ENCODE peak calls at places on chromosomes 12 and 14, in seven cellular contexts. A is fibroblast of the aortic adventitia, O is ovary, X is epithelial cell of esophagus, R is GM13977, P is GM12864, Z is OCI-LY7. U is an unnamed sample.

GRCh38 chr12:107844312-107844921 is 69.9 kb downstream of the ASCL4 start:
- DNase-seq in A (no peak), O (no peak), X (no peak), P (no peak), Z (no peak), R (no peak), U (peak)

GRCh38 chr12:62866451-62867082 is 68.4 kb downstream of the PPM1H start:
- DNase-seq in P (no peak), O (no peak), A (peak), R (no peak), X (peak), Z (no peak), U (no peak)

GRCh38 chr12:106790020-106790419 is 15.5 kb downstream of the RIC8B start:
- DNase-seq in R (no peak), P (no peak), Z (peak), X (no peak), A (no peak), O (no peak), U (no peak)

GRCh38 chr12:47391566-47391965 is 311.8 kb upstream of the AMIGO2 start:
- DNase-seq in X (no peak), A (no peak), P (no peak), R (no peak), O (no peak), Z (no peak), U (no peak)

GRCh38 chr14:77208266-77208978 is 26.8 kb downstream of the TMEM63C start:
- DNase-seq in X (peak), A (peak), R (peak), Z (peak), O (peak), P (no peak), U (peak)

GRCh38 chr12:60803147-60803546 is 1207.3 kb downstream of the SLC16A7 start:
- DNase-seq in O (no peak), X (no peak), R (no peak), Z (no peak), A (no peak), P (no peak), U (no peak)

GRCh38 chr12:50922820-50923219 is 29.5 kb upstream of the HIGD1C start:
- DNase-seq in X (no peak), A (peak), Z (no peak), O (no peak), P (no peak), R (no peak), U (no peak)

GRCh38 chr14:102295301-102295700 is 9.7 kb downstream of the MOK start:
- DNase-seq in Z (no peak), A (peak), O (no peak), R (no peak), P (no peak), X (no peak), U (no peak)

GRCh38 chr12:42696424-42697149 is 107.0 kb upstream of the PRICKLE1 start:
- DNase-seq in A (peak), Z (no peak), O (peak), P (no peak), R (no peak), X (no peak), U (no peak)

GRCh38 chr12:71135077-71135811 is 22.6 kb downstream of the TSPAN8 start:
- DNase-seq in A (no peak), R (no peak), X (no peak), O (no peak), P (no peak), Z (no peak), U (no peak)

GRCh38 chr12:68479832-68480291 is 130.8 kb upstream of the RAP1B start:
- DNase-seq in O (no peak), Z (no peak), X (peak), P (no peak), A (no peak), R (no peak), U (no peak)

GRCh38 chr12:40226652-40227051 is 1.9 kb downstream of the LRRK2 start:
- DNase-seq in R (no peak), P (no peak), X (peak), Z (peak), A (peak), O (peak), U (no peak)

GRCh38 chr14:70096866-70097265 is 91.9 kb downstream of the SLC8A3 start:
- DNase-seq in P (no peak), A (no peak), Z (no peak), O (no peak), R (no peak), X (peak), U (no peak)

GRCh38 chr14:74621556-74621955 is 9.5 kb upstream of the LTBP2 start:
- DNase-seq in X (peak), O (no peak), A (no peak), P (no peak), Z (no peak), R (no peak), U (no peak)

GRCh38 chr12:34404377-34405285 is 382.3 kb downstream of the ALG10 start:
- DNase-seq in R (peak), Z (no peak), O (peak), X (no peak), A (no peak), P (no peak), U (peak)

GRCh38 chr12:91332305-91332704 is 149.7 kb upstream of the DCN start:
- DNase-seq in Z (no peak), X (no peak), P (no peak), R (no peak), O (no peak), A (peak), U (no peak)

GRCh38 chr12:42584539-42585174 is 4.9 kb downstream of the PRICKLE1 start:
- DNase-seq in P (no peak), O (no peak), X (no peak), R (no peak), Z (no peak), A (peak), U (no peak)

GRCh38 chr12:124509300-124509675 is 58.1 kb downstream of the NCOR2 start:
- DNase-seq in R (no peak), P (no peak), X (no peak), O (no peak), A (peak), Z (no peak), U (no peak)

GRCh38 chr14:69924181-69924580 is 45.0 kb downstream of the SMOC1 start:
- DNase-seq in Z (no peak), P (no peak), O (no peak), X (no peak), R (no peak), A (no peak), U (no peak)

DNA sequence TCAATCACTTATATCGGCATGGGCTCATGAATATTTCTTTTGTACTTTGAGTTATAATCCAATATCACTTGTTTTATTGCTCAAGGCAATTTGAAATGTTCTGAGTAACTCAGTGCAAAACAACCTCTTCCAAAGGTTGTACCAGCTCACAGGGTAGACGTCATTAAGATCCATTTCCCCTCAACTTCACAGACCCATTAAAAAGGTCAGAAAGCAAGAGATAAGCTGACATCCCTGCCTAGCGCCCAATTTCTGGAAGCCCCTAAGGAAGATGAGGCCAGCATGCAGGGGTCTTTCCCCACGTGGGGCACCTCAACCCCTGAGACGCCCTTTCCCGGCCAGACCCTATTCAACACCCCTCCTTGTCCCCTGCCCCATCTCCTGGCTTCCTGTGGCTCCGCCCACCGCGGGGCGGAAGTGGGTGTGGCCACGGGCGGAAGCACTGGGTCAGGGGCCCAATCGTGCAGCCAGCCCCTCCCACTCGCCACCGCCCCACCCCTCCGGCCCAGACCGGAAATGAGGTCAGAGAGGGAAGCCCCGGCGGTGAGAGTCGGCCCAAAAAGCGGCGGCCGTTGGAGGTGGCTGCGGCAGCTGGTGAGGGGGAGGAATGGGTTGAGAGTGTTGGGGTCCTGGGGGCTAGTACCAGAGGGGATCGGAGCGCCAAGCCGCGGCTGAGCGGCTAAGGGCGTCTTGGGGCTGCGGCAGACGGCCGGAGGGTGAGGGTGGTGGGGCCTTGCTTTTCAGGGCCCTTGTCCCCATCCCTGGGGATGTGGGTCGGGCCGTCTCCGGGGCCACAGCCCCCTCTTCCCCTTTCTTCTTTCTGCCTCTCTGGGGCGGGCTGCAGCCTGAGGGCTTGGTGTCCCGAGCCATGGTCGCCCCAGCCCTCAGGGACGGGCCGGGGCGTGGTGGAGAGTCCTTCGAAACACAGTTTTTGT is at the start of gene GPATCH2L:
- DNase-seq in P (peak), Z (peak), O (peak), A (peak), X (peak), R (peak), U (peak)
- TF ChIP-seq CTCF in P (no peak), Z (no peak), O (no peak), A (no peak), X (no peak), R (no peak), U (no peak)

GRCh38 chr14:37198273-37198598 is 499 bp downstream of the MIPOL1 start:
- DNase-seq in P (no peak), A (no peak), X (no peak), R (no peak), Z (no peak), O (no peak), U (no peak)

GRCh38 chr14:37196604-37197420 is 925 bp upstream of the MIPOL1 start:
- DNase-seq in X (peak), A (no peak), O (peak), R (no peak), P (no peak), Z (no peak), U (no peak)

GRCh38 chr14:37195327-37195726 is 2.4 kb upstream of the MIPOL1 start:
- DNase-seq in R (no peak), A (peak), P (no peak), X (peak), Z (no peak), O (no peak), U (no peak)

GRCh38 chr14:37198907-37199306 is 1.2 kb downstream of the MIPOL1 start:
- DNase-seq in X (no peak), R (no peak), A (no peak), O (no peak), P (no peak), Z (no peak), U (no peak)

GRCh38 chr14:37197421-37198272 is at the start of gene MIPOL1:
- DNase-seq in P (no peak), X (peak), Z (no peak), O (peak), R (no peak), A (peak), U (no peak)
- TF ChIP-seq CTCF in P (no peak), X (peak), Z (no peak), O (no peak), R (no peak), A (peak), U (no peak)

GRCh38 chr14:57066887-57067513 is 201.7 kb downstream of the EXOC5 start:
- DNase-seq in X (peak), R (peak), A (peak), Z (peak), O (peak), P (peak), U (peak)
- TF ChIP-seq CTCF in X (peak), R (peak), A (peak), Z (peak), O (no peak), P (peak), U (peak)

DNA sequence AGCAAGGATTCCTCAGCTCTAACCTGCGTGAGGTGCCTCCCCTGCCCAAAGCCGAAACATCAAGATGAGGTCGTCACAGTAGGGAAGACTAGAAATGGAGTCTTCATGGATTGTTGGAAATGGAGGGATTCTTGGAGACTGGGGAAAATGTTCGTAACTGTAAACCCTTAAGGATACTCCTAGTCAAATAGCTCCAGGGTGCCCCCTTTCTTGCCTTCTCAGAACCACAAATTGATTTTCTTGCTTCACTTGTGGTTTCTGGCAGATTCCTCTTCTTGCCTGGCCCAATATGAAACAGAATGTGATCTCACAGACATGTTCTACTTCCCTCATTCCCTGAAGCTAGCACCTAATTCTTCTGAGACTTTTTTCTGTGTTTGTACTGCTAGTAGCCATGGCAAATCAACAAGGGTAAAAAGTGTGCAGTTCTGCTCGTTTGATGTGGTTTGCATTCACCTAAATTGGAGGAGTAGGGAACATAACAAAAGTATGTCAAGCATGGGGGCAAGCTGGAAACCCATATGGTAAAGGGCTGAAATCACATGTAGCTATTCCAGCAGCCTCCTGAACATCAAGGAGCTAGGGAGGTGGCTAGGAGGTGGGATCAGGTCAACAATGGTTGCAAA is 331.9 kb downstream of the PAWR start:
- DNase-seq in X (no peak), A (no peak), O (no peak), Z (no peak), R (no peak), P (no peak), U (no peak)
- TF ChIP-seq CTCF in X (no peak), A (no peak), O (no peak), Z (peak), R (no peak), P (no peak), U (no peak)

DNA sequence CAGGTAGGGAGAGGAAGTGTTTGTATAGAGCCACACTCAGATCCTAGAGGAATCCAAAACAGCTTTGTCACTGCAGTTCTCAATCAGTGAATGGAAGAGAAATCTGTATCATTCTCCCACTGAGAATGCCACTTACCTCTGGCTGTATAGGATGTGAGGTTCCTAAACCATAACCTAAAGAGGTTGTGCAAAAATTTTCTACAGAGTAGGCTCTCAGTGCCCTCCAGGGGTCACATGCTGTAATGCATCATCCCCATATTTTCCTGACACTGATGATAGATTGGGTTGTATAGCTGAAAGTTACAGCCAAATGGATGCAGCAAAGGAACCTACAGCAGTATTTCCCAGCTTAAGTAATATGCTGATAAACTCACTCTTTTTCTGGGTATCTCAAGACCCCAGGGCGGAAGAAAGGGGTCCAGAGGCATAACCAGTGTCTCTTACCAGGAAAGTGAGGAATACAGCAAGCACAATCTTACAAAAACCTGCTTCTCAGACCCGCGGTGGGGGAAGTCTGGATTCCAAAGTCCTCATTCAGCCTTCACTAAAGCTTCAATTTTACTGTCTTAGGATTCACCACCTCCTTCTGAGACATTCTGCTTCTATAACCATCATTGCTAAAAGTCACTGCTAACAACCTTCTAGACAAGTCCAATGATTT is 3.8 kb downstream of the BCDIN3D start:
- DNase-seq in P (no peak), A (peak), X (peak), R (peak), Z (peak), O (no peak), U (peak)
- TF ChIP-seq CTCF in P (peak), A (peak), X (peak), R (peak), Z (peak), O (peak), U (peak)